ENCODE peak calls at places on chromosomes 12 and 14, in four cellular contexts. O is NCI-H187 treated with DMSO at 0.1 percent for 48 hours, U is iPS DF 19.7, Q is occipital lobe. R is an unnamed sample.

GRCh38 chr12:45587877-45588530 is 141.5 kb upstream of the ARID2 start:
- DNase-seq in O (no peak), U (no peak), Q (no peak), R (no peak)

GRCh38 chr12:46391630-46392029 is 19.1 kb upstream of the SLC38A2 start:
- DNase-seq in O (no peak), U (no peak), Q (no peak), R (no peak)

GRCh38 chr12:120496353-120497340 is 734 bp downstream of the DYNLL1 start:
- DNase-seq in O (no peak), U (no peak), Q (peak), R (no peak)

GRCh38 chr14:84622357-84622756 is 907.6 kb upstream of the FLRT2 start:
- DNase-seq in O (no peak), U (no peak), Q (no peak), R (no peak)

GRCh38 chr12:62537544-62537943 is 70.9 kb downstream of the MON2 start:
- DNase-seq in O (no peak), U (no peak), Q (no peak), R (no peak)

GRCh38 chr14:48384786-48385185 is 709.4 kb upstream of the MDGA2 start:
- DNase-seq in O (no peak), U (no peak), Q (no peak), R (no peak)

GRCh38 chr14:58488550-58488949 is 61.0 kb downstream of the KIAA0586 start:
- DNase-seq in O (no peak), U (no peak), Q (no peak), R (no peak)

GRCh38 chr14:58738189-58738836 is 100.6 kb downstream of the DACT1 start:
- DNase-seq in O (no peak), U (no peak), Q (no peak), R (no peak)

GRCh38 chr12:107079172-107080011 is 14.0 kb downstream of the CRY1 start:
- DNase-seq in O (no peak), U (no peak), Q (no peak), R (no peak)

GRCh38 chr14:79631276-79631675 is 580.0 kb downstream of the DIO2 start:
- DNase-seq in O (no peak), U (no peak), Q (no peak), R (no peak)

GRCh38 chr14:104396682-104397470 is 182.7 kb upstream of the C14orf180 start:
- DNase-seq in O (no peak), U (no peak), Q (no peak), R (no peak)

GRCh38 chr12:48780381-48781025 is 8.4 kb downstream of the ADCY6 start:
- DNase-seq in O (no peak), U (no peak), Q (no peak), R (no peak)

GRCh38 chr12:51976376-51977160 is 25.1 kb downstream of the ACVR1B start:
- DNase-seq in O (no peak), U (no peak), Q (no peak), R (no peak)

GRCh38 chr14:92507174-92507768 is 6.3 kb upstream of the RIN3 start:
- DNase-seq in O (peak), U (no peak), Q (no peak), R (no peak)

GRCh38 chr12:11067514-11067913 is 5.4 kb upstream of the TAS2R46 start:
- DNase-seq in O (no peak), U (no peak), Q (no peak), R (no peak)

GRCh38 chr12:23303821-23304220 is 645.6 kb downstream of the SOX5 start:
- DNase-seq in O (peak), U (no peak), Q (no peak), R (no peak)

GRCh38 chr14:94761348-94761998 is 8.4 kb downstream of the GSC start:
- DNase-seq in O (no peak), U (no peak), Q (no peak), R (no peak)

GRCh38 chr14:56173360-56173922 is 55.2 kb downstream of the PELI2 start:
- DNase-seq in O (no peak), U (no peak), Q (no peak), R (no peak)

GRCh38 chr12:57237952-57238853 is 8.7 kb downstream of the SHMT2 start:
- DNase-seq in O (no peak), U (no peak), Q (no peak), R (no peak)

GRCh38 chr14:23034498-23035302 is at the start of gene PSMB5:
- DNase-seq in O (no peak), U (peak), Q (no peak), R (peak)

GRCh38 chr12:120800665-120801064 is 75.0 kb downstream of the ACADS start:
- DNase-seq in O (no peak), U (no peak), Q (no peak), R (no peak)

GRCh38 chr12:108879615-108880254 is at the start of gene DAO:
- DNase-seq in O (no peak), U (no peak), Q (no peak), R (no peak)

GRCh38 chr12:99332936-99333591 is 314.5 kb upstream of the GARIN6 start:
- DNase-seq in O (no peak), U (no peak), Q (no peak), R (no peak)

GRCh38 chr14:65791551-65791981 is 379.0 kb downstream of the FUT8 start:
- DNase-seq in O (no peak), U (no peak), Q (no peak), R (no peak)

GRCh38 chr14:69636051-69636639 is 24.7 kb downstream of the SUSD6 start:
- DNase-seq in O (peak), U (no peak), Q (no peak), R (no peak)

GRCh38 chr14:71523630-71524320 is 408.5 kb upstream of the RGS6 start:
- DNase-seq in O (no peak), U (no peak), Q (no peak), R (no peak)

GRCh38 chr12:69527506-69528272 is 57.5 kb downstream of the FRS2 start:
- DNase-seq in O (no peak), U (no peak), Q (no peak), R (no peak)

GRCh38 chr12:63930971-63931370 is 86.5 kb downstream of the SRGAP1 start:
- DNase-seq in O (no peak), U (no peak), Q (no peak), R (no peak)

GRCh38 chr14:51219473-51220448 is 20.3 kb upstream of the TMX1 start:
- DNase-seq in O (no peak), U (no peak), Q (no peak), R (no peak)

GRCh38 chr12:111840831-111841230 is 1.2 kb upstream of the MAPKAPK5 start:
- DNase-seq in O (no peak), U (no peak), Q (no peak), R (no peak)

GRCh38 chr14:37090026-37090425 is 82.4 kb downstream of the SLC25A21 start:
- DNase-seq in O (no peak), U (no peak), Q (no peak), R (no peak)

GRCh38 chr14:97820781-97821180 is 1023.6 kb downstream of the VRK1 start:
- DNase-seq in O (no peak), U (no peak), Q (no peak), R (no peak)

GRCh38 chr14:53496668-53497067 is 343.5 kb upstream of the DDHD1 start:
- DNase-seq in O (no peak), U (no peak), Q (no peak), R (no peak)

GRCh38 chr12:113476093-113476986 is 4.7 kb upstream of the LHX5 start:
- DNase-seq in O (no peak), U (no peak), Q (no peak), R (no peak)

GRCh38 chr14:46840971-46841729 is 189.6 kb upstream of the RPL10L start:
- DNase-seq in O (no peak), U (peak), Q (no peak), R (peak)

GRCh38 chr12:22635812-22636211 is 10.8 kb downstream of the ETNK1 start:
- DNase-seq in O (no peak), U (no peak), Q (no peak), R (no peak)

GRCh38 chr14:102262894-102263462 is 42.0 kb downstream of the MOK start:
- DNase-seq in O (no peak), U (no peak), Q (no peak), R (peak)